ENCODE peak calls at places on chromosomes 3 and 15, in ten cellular contexts. J is effector memory CD4-positive, alpha-beta T cell; Z is tibial artery; S is uterus; U is body of pancreas; B is astrocyte; C is CD8-positive, alpha-beta T cell; N is mesendoderm; O is neural progenitor cell; Y is heart right ventricle. G is an unnamed sample.

GRCh38 chr15:63050737-63051700 is 8.5 kb downstream of the TPM1 start:
- DNase-seq in J (no peak), Z (no peak), S (no peak), U (no peak), B (peak; percentile 81), C (no peak), N (peak; percentile 32), O (no peak), Y (no peak), G (no peak)

GRCh38 chr15:96002890-96003859 is 327.3 kb upstream of the NR2F2 start:
- DNase-seq in J (no peak), Z (no peak), S (no peak), U (no peak), B (no peak), C (no peak), N (no peak), O (no peak), Y (no peak), G (no peak)

GRCh38 chr3:27686642-27687041 is 35.5 kb downstream of the EOMES start:
- DNase-seq in J (no peak), Z (no peak), S (no peak), U (no peak), B (peak; percentile 96), C (no peak), N (no peak), O (no peak), Y (no peak), G (no peak)

GRCh38 chr15:60788514-60789091 is 309.7 kb upstream of the ICE2 start:
- DNase-seq in J (no peak), Z (no peak), S (peak; percentile 50), U (no peak), B (no peak), C (no peak), N (peak; percentile 57), O (no peak), Y (no peak), G (no peak)

GRCh38 chr3:14430706-14431470 is 28.5 kb downstream of the SLC6A6 start:
- DNase-seq in J (no peak), Z (no peak), S (no peak), U (no peak), B (no peak), C (no peak), N (no peak), O (no peak), Y (no peak), G (no peak)

GRCh38 chr3:62374375-62374876 is 1.1 kb upstream of the FEZF2 start:
- DNase-seq in J (no peak), Z (no peak), S (no peak), U (no peak), B (peak; percentile 10), C (no peak), N (peak; percentile 21), O (peak; percentile 87), Y (no peak), G (no peak)

GRCh38 chr3:180359381-180360279 is 242.3 kb upstream of the TTC14 start:
- DNase-seq in J (no peak), Z (no peak), S (no peak), U (no peak), B (no peak), C (no peak), N (no peak), O (no peak), Y (no peak), G (no peak)

GRCh38 chr3:34256021-34256420 is 457.6 kb downstream of the PDCD6IP start:
- DNase-seq in J (no peak), Z (no peak), S (no peak), U (no peak), B (no peak), C (no peak), N (no peak), O (no peak), Y (no peak), G (no peak)

GRCh38 chr3:146142757-146143156 is 18.2 kb downstream of the PLOD2 start:
- DNase-seq in J (no peak), Z (no peak), S (no peak), U (peak; percentile 8), B (peak; percentile 75), C (no peak), N (peak; percentile 36), O (peak; percentile 33), Y (no peak), G (no peak)

GRCh38 chr3:152254031-152254430 is 14.7 kb upstream of the MBNL1 start:
- DNase-seq in J (no peak), Z (no peak), S (no peak), U (no peak), B (no peak), C (no peak), N (no peak), O (no peak), Y (no peak), G (no peak)
- H3K4me1 ChIP-seq in J (peaks cover 41% of the 10 kb centered on the region), Z (peaks cover 42% of the 10 kb centered on the region), S (no peaks in the 10 kb centered on the region), U (peaks cover 21% of the 10 kb centered on the region), B (peaks cover 17% of the 10 kb centered on the region), C (peaks cover 64% of the 10 kb centered on the region), N (no peaks in the 10 kb centered on the region), O (no peaks in the 10 kb centered on the region), Y (no peaks in the 10 kb centered on the region), G (no peaks in the 10 kb centered on the region)

GRCh38 chr3:49734752-49735151 is 11.0 kb upstream of the GMPPB start:
- DNase-seq in J (no peak), Z (no peak), S (no peak), U (no peak), B (no peak), C (no peak), N (no peak), O (no peak), Y (no peak), G (no peak)
- H3K36me3 ChIP-seq in J (peaks cover 47% of the 10 kb centered on the region), Z (peaks cover 84% of the 10 kb centered on the region), S (no peaks in the 10 kb centered on the region), U (no peaks in the 10 kb centered on the region), B (peaks cover 22% of the 10 kb centered on the region), C (peaks cover 35% of the 10 kb centered on the region), N (peaks cover 16% of the 10 kb centered on the region), O (peaks cover 8% of the 10 kb centered on the region), Y (no peaks in the 10 kb centered on the region), G (peaks cover 7% of the 10 kb centered on the region)

DNA sequence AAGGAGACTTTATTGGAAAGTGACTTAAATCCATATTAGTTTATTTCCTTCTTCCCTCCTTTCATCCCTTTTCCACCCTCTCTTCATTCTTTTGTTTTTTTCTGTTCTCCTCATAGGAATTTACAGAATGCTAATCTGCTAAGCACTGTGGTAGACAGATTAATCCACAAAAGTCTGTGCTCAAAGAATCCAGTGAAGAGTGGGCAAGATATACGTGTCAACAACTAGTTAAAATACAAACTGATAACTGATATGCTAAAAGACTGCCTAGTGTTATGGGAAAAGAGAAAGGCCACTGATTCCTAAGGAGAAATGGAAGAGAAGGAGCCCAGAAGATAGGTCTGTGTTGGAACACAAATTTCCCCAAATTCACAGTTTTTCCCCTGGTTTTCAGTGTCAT is 202.2 kb downstream of the MBNL1 start:
- DNase-seq in J (no peak), Z (no peak), S (no peak), U (no peak), B (no peak), C (no peak), N (peak; percentile 75), O (no peak), Y (no peak), G (no peak)
- H3K27ac ChIP-seq in J (no peak overlapping the region), Z (peak overlapping the region; percentile 13), S (no peak overlapping the region), U (no peak overlapping the region), B (no peak overlapping the region), C (no peak overlapping the region), N (no peak overlapping the region), O (no peak overlapping the region), Y (no peak overlapping the region), G (no peak overlapping the region)

GRCh38 chr3:127699946-127700300 is 27.2 kb downstream of the ABTB1 start:
- DNase-seq in J (no peak), Z (no peak), S (no peak), U (no peak), B (no peak), C (no peak), N (no peak), O (no peak), Y (no peak), G (no peak)
- H3K4me1 ChIP-seq in J (no peaks in the 10 kb centered on the region), Z (peaks cover 77% of the 10 kb centered on the region), S (peaks cover 10% of the 10 kb centered on the region), U (peaks cover 33% of the 10 kb centered on the region), B (peaks cover 30% of the 10 kb centered on the region), C (no peaks in the 10 kb centered on the region), N (no peaks in the 10 kb centered on the region), O (peaks cover 6% of the 10 kb centered on the region), Y (peaks cover 75% of the 10 kb centered on the region), G (peaks cover 2% of the 10 kb centered on the region)

GRCh38 chr3:122558605-122559004 is 5.5 kb downstream of the PARP9 start:
- DNase-seq in J (no peak), Z (no peak), S (no peak), U (no peak), B (no peak), C (no peak), N (no peak), O (no peak), Y (no peak), G (no peak)

GRCh38 chr3:122555275-122556071 is 8.6 kb downstream of the PARP9 start:
- DNase-seq in J (no peak), Z (no peak), S (peak; percentile 17), U (no peak), B (peak; percentile 54), C (no peak), N (peak; percentile 66), O (no peak), Y (no peak), G (no peak)

GRCh38 chr3:122553171-122553570 is 10.9 kb downstream of the PARP9 start:
- DNase-seq in J (no peak), Z (no peak), S (no peak), U (no peak), B (no peak), C (no peak), N (no peak), O (no peak), Y (no peak), G (no peak)
- H3K36me3 ChIP-seq in J (peaks cover 71% of the 10 kb centered on the region), Z (peaks cover 93% of the 10 kb centered on the region), S (no peaks in the 10 kb centered on the region), U (no peaks in the 10 kb centered on the region), B (peaks cover 5% of the 10 kb centered on the region), C (peaks cover 59% of the 10 kb centered on the region), N (no peaks in the 10 kb centered on the region), O (no peaks in the 10 kb centered on the region), Y (peaks cover 7% of the 10 kb centered on the region), G (peaks cover 12% of the 10 kb centered on the region)

GRCh38 chr3:164407111-164407510 is 671.2 kb downstream of the SI start:
- DNase-seq in J (no peak), Z (no peak), S (no peak), U (no peak), B (no peak), C (no peak), N (no peak), O (no peak), Y (no peak), G (no peak)
- H3K27ac ChIP-seq in J (no peak overlapping the region), Z (no peak overlapping the region), S (no peak overlapping the region), U (no peak overlapping the region), B (no peak overlapping the region), C (no peak overlapping the region), N (no peak overlapping the region), O (no peak overlapping the region), Y (no peak overlapping the region), G (no peak overlapping the region)

DNA sequence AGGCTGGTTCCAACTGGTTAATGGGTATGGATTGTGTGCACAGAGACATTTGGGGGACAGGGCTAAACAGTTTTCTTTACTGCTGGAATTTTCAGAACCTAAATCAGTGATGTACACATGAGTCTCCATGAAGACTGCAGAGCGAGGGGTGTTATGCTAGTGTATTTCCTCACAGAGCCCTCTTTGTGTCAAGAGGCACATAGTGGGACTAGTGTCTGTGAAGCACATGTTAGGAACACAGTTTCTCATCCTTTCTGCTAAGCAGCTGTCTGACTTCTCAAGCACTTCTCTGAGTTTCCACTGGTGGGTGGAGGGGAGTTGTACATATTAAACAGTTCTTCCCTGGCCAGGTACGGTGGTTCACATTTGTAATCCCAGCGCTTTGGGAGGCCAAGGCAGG is 9.4 kb upstream of the STARD5 start:
- DNase-seq in J (no peak), Z (no peak), S (no peak), U (no peak), B (no peak), C (no peak), N (no peak), O (no peak), Y (no peak), G (no peak)
- H3K4me1 ChIP-seq in J (no peaks in the 10 kb centered on the region), Z (peaks cover 17% of the 10 kb centered on the region), S (no peaks in the 10 kb centered on the region), U (peaks cover 7% of the 10 kb centered on the region), B (peaks cover 7% of the 10 kb centered on the region), C (no peaks in the 10 kb centered on the region), N (no peaks in the 10 kb centered on the region), O (no peaks in the 10 kb centered on the region), Y (peaks cover 6% of the 10 kb centered on the region), G (peaks cover 4% of the 10 kb centered on the region)

G was measured in aorta.